ENCODE peak calls at places on chromosomes 6 and 20, in five cellular contexts. T is SK-N-SH, K is stomach, N is transverse colon, B is upper lobe of left lung. J is an unnamed sample.

GRCh38 chr6:87808005-87808757 is 106.1 kb upstream of the AKIRIN2 start:
- DNase-seq in T (no peak), K (no peak), N (no peak), B (no peak), J (no peak)

GRCh38 chr20:13420625-13421024 is 199.6 kb downstream of the ISM1 start:
- DNase-seq in T (no peak), K (no peak), N (no peak), B (no peak), J (no peak)

GRCh38 chr20:12084482-12084881 is 166.8 kb downstream of the BTBD3 start:
- DNase-seq in T (no peak), K (no peak), N (no peak), B (no peak), J (no peak)

GRCh38 chr6:159169193-159169555 is at the start of gene FNDC1:
- DNase-seq in T (peak), K (no peak), N (peak), B (peak), J (no peak)

GRCh38 chr20:44910690-44911262 is 916 bp downstream of the PABPC1L start:
- DNase-seq in T (no peak), K (no peak), N (no peak), B (peak), J (no peak)

GRCh38 chr6:125948455-125948854 is 8.1 kb upstream of the HINT3 start:
- DNase-seq in T (no peak), K (no peak), N (no peak), B (no peak), J (no peak)

GRCh38 chr6:211856-212497 is 80.3 kb upstream of the DUSP22 start:
- DNase-seq in T (no peak), K (no peak), N (no peak), B (no peak), J (no peak)

GRCh38 chr6:10412948-10413849 is 1.7 kb downstream of the TFAP2A start:
- DNase-seq in T (no peak), K (peak), N (peak), B (no peak), J (no peak)

GRCh38 chr6:72689107-72689954 is 67.5 kb downstream of the KCNQ5 start:
- DNase-seq in T (no peak), K (no peak), N (no peak), B (no peak), J (no peak)

GRCh38 chr20:40815156-40816038 is 126.4 kb upstream of the MAFB start:
- DNase-seq in T (no peak), K (peak), N (no peak), B (no peak), J (no peak)

GRCh38 chr6:106608080-106608668 is 21.1 kb downstream of the RTN4IP1 start:
- DNase-seq in T (peak), K (no peak), N (peak), B (no peak), J (no peak)

GRCh38 chr6:27471365-27472115 is 1.4 kb downstream of the ZNF184 start:
- DNase-seq in T (no peak), K (no peak), N (no peak), B (no peak), J (no peak)

GRCh38 chr6:92132957-92133356 is 1286.4 kb downstream of the EPHA7 start:
- DNase-seq in T (no peak), K (no peak), N (no peak), B (no peak), J (no peak)
- TF ChIP-seq EP300 in T (no peak), K (no peak), N (no peak), B (no peak), J (no peak)

DNA sequence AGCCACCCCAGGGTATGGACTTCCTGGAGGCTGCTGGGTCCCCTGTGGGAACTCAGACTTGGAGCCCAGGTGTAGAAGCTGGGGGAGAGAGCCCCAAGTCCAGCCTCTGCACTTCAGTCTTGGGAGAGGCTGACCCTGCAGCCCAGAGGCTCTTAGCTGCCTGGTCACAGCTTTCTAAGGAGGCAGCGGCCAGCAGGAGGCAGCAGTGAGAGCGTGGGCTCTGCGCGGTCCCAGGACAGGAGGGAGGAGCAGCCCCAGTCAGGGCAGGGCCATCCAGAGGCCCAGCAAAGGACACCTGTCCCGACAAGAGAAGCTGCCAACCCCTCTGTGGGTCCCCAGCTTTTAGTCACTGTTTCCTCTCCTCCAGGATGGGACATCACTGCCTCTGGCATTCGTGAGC is 9.4 kb downstream of the TREML2 start:
- DNase-seq in T (peak), K (no peak), N (peak), B (peak), J (no peak)
- TF ChIP-seq POLR2AphosphoS5 in T (no peak), K (no peak), N (no peak), B (no peak), J (no peak)

DNA sequence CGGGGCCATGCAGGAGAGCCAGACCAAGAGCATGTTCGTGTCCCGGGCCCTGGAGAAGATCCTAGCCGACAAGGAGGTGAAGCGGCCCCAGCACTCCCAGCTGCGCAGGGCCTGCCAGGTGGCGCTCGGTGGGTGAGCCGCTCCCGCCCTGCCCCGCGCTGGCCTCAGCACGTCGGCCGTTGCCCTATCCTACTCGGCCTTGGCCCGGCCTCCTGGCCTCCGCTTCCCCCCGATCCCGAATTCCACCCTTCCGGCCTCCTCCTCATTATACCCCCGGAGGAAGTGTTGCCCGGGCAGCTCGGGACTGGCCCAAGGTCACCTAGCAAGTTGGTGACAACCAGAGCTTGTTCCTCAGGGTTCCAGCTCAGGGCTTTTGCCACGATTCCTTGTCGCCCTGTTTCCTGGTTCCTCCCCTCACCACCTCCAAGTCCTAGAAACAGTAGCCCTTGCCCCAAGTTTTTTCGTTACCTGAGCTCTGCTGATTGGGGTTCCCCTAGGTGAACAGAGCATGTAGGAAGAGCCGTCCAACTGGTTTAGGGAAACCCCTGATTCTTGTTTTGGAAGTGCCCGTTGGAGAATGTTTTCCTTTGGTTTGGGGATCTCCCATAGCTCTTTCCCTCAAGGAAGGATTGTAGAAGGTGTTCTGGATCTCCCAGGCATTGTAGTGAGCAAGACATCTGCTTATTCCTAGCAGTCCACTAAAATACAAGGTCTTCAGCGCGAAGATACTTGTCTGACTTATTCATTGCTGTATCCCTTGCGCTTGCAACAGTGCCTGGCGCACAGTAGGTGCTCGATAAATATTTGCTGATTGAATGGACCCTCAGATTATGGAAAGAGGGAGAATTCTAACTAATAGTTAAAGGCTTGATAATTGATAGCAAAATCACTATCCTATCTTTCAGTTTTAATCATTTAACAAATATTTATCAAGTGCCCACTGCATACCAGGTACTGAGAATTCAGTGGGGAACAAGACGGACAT is 664 bp downstream of the ARFGEF2 start:
- DNase-seq in T (peak), K (peak), N (peak), B (no peak), J (no peak)
- TF ChIP-seq EP300 in T (no peak), K (no peak), N (no peak), B (no peak), J (no peak)

GRCh38 chr6:26330835-26331808 is 33.9 kb upstream of the BTN3A2 start:
- DNase-seq in T (peak), K (no peak), N (no peak), B (no peak), J (no peak)
- TF ChIP-seq POLR2AphosphoS5 in T (no peak), K (no peak), N (no peak), B (no peak), J (no peak)

DNA sequence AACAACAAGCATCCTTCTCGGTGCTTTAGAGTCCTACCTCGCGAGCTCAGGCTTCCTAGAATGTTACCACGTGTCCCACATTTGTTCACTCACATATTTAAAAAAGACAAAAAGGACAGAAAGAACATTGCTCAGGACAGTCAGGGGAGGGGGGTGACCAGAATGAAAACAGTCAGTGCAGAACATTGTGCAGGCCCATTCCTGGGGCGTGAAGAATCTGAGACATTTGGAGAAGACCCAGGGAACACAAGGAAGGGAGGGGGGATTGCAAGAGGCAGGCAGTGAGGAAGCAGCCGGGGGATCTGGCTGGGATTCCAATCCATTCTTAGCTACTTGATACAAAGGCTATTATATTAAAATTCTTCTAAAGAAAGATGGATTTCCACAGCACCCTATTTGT is 270.4 kb upstream of the CITED2 start:
- DNase-seq in T (no peak), K (no peak), N (no peak), B (no peak), J (no peak)
- TF ChIP-seq EP300 in T (no peak), K (no peak), N (peak), B (no peak), J (peak)

DNA sequence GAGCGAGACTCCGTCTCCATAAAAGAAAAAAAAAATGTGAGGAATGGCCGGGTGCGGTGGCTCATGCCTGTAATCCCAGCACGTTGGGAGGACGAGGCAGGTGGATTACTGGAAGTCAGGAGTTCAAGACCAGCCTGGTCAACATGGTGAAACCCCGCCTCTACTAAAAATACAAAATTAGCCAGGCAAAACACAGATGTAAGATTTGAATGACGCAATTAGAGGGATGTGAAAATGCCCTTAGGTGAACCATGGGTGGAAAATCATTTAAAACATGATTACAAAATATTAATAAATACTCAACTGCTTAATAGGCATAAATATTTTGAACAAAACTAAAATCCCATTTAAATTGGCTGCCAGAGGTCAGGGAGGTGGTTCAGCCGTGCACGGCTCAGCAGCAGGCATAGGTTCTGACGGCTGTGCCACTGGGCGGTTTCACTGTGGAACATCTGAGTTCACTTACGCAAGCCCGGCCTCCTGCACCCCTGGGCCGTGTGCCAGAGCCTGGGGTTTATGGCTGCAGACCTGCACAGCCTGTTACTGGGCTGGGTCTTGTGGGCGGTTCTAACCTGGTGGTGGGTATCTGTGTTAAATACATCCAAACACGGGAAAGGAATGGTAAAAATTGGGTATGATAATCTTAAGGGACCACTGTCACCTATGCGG is 21.1 kb downstream of the COL9A3 start:
- DNase-seq in T (peak), K (peak), N (peak), B (peak), J (no peak)
- TF ChIP-seq POLR2AphosphoS5 in T (no peak), K (no peak), N (peak), B (no peak), J (no peak)

GRCh38 chr6:91079939-91080338 is 493.1 kb upstream of the MAP3K7 start:
- DNase-seq in T (no peak), K (no peak), N (no peak), B (peak), J (no peak)
- TF ChIP-seq EP300 in T (no peak), K (no peak), N (no peak), B (no peak), J (no peak)

GRCh38 chr6:96898241-96898851 is 655 bp upstream of the NDUFAF4 start:
- DNase-seq in T (peak), K (no peak), N (no peak), B (no peak), J (no peak)

GRCh38 chr6:96900873-96901272 is 3.2 kb upstream of the NDUFAF4 start:
- DNase-seq in T (no peak), K (no peak), N (no peak), B (no peak), J (no peak)

GRCh38 chr6:96899019-96899418 is 1.3 kb upstream of the NDUFAF4 start:
- DNase-seq in T (peak), K (no peak), N (peak), B (no peak), J (no peak)

GRCh38 chr6:96899599-96899998 is 1.9 kb upstream of the NDUFAF4 start:
- DNase-seq in T (no peak), K (no peak), N (no peak), B (no peak), J (no peak)

DNA sequence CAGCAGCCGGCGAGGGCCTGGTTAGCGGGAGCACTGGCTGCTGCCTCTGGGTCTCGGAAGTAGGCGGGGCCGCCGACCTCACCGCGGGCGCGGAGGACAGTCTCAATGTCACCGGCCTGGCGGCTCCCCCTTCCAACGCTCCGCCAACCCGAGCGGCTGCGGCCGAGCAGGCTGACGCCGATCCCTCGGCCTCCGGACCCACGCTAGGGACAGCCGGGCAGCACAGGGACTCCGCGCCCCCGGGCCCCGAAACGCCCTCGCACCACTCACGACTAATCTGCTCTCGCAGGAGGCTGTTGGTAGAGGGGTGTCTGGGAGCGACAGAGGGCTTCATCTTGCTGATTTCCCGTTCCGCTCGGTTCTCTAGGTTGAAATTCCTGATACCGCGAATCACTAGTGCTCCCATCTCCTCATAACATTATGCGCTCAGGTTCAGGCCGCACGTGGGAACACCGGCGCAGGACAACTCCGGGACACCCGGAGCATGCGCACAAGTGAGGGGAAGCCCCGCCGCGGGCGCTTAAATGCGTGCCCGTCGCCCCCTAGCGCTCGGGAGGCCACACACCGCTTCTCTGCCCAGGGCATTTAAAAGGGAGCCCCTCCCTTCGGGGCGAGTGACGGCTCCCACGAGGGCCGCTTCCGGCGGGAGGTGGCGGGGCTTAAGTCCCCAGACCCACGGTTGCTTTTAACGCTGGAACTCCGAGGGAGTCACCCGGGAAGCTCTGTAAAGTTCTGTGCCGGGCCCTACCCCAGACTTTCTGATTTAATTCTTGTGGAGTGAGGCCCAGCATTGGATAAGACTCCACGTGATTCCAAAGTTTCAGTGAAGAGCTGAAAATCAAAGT is at the start of gene NDUFAF4:
- DNase-seq in T (peak), K (peak), N (peak), B (peak), J (peak)
- TF ChIP-seq POLR2AphosphoS5 in T (peak), K (peak), N (peak), B (no peak), J (peak)

DNA sequence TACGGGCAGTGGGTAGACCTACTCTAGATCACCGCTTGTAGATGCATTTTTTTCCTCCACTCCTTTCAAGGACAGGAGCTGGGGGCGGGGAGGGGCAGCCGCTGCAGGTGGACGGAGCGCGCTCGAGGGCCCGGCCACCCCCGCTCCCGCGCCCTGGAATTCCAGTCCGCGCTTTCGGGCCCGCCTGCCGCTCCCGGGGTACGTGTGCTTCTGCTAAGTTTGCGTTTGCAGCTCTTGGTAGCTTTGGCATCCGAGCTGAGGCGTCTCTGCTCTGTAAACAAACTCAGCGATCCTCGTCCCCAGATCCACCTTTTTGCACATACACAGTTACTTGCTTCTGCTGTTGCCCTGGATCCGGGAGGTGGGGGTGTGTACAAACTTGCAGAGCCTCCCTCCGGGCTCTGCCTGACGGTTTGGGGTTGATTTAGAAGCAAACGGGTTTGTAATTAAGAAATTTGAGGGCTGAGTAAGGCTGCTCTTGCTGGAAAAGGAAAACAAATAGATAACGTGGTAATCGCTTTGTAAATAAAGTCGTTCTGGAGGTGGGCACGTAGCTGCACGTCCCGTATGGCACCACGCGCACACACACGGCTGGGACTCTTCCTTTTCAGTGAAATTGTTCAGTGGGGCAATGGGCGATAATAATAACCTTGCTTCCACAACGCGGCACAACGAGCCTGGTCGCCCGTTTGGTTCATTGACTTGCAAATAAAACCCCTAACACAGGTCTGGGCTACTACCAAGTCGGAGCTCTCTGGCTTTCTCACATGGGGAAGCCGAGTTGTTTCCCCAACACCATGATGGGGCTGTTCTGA is 998 bp upstream of the CITED2 start:
- DNase-seq in T (peak), K (peak), N (peak), B (peak), J (peak)
- TF ChIP-seq EP300 in T (no peak), K (no peak), N (peak), B (no peak), J (peak)

GRCh38 chr20:8646026-8646425 is 422.9 kb upstream of the PLCB4 start:
- DNase-seq in T (no peak), K (no peak), N (no peak), B (no peak), J (no peak)
- TF ChIP-seq POLR2AphosphoS5 in T (no peak), K (no peak), N (no peak), B (no peak), J (no peak)

J was measured in esophagus muscularis mucosa.